ENCODE peak calls at places on chromosomes 11 and 22, in nine cellular contexts. S, O, V, U, T, Q, A, B and N are unnamed samples.

GRCh38 chr11:5505363-5506048 is 4.3 kb downstream of the UBQLN3 start:
- DNase-seq in S (no peak), O (no peak), V (no peak), U (no peak), T (no peak), Q (no peak), A (no peak), B (no peak), N (no peak)

GRCh38 chr11:70233511-70233919 is 30.4 kb downstream of the FADD start:
- DNase-seq in S (no peak), O (no peak), V (no peak), U (no peak), T (no peak), Q (no peak), A (no peak), B (peak; percentile 20), N (no peak)

GRCh38 chr11:65180877-65181568 is 705 bp upstream of the CAPN1 start:
- DNase-seq in S (peak; percentile 72), O (peak; percentile 34), V (no peak), U (peak; percentile 83), T (peak; percentile 69), Q (peak; percentile 83), A (peak; percentile 75), B (peak; percentile 10), N (peak; percentile 86)

GRCh38 chr11:72743321-72744221 is 8.6 kb downstream of the ARAP1 start:
- DNase-seq in S (peak; percentile 96), O (no peak), V (no peak), U (peak; percentile 93), T (no peak), Q (peak; percentile 55), A (no peak), B (no peak), N (peak; percentile 37)

GRCh38 chr11:129364143-129364654 is 11.4 kb upstream of the BARX2 start:
- DNase-seq in S (peak; percentile 57), O (peak; percentile 6), V (peak; percentile 87), U (peak; percentile 83), T (peak; percentile 72), Q (peak; percentile 85), A (peak; percentile 73), B (peak; percentile 63), N (peak; percentile 87)

GRCh38 chr11:83265331-83265730 is 20.8 kb downstream of the CCDC90B start:
- DNase-seq in S (no peak), O (no peak), V (no peak), U (no peak), T (no peak), Q (no peak), A (no peak), B (no peak), N (no peak)

GRCh38 chr11:12123799-12124198 is 13.4 kb downstream of the MICAL2 start:
- DNase-seq in S (no peak), O (no peak), V (no peak), U (no peak), T (no peak), Q (no peak), A (no peak), B (no peak), N (no peak)

GRCh38 chr22:31271485-31271884 is 20.8 kb downstream of the PIK3IP1 start:
- DNase-seq in S (no peak), O (no peak), V (no peak), U (no peak), T (no peak), Q (no peak), A (no peak), B (no peak), N (no peak)

GRCh38 chr22:28799125-28799833 is 1.1 kb downstream of the XBP1 start:
- DNase-seq in S (peak; percentile 30), O (no peak), V (no peak), U (peak; percentile 60), T (no peak), Q (no peak), A (peak; percentile 80), B (peak; percentile 83), N (no peak)